ENCODE peak calls at places on chromosomes 16 and 17, in six cellular contexts. One of them, this sample, is unnamed.

GRCh38 chr16:79691001-79691400 is 90.5 kb upstream of the MAF start:
- DNase-seq in cardiac muscle cell: no peak
- DNase-seq in lower lobe of right lung: no peak
- DNase-seq in endodermal cell: no peak
- DNase-seq in endothelial cell of umbilical vein: no peak
- DNase-seq in MM.1S: no peak
- DNase-seq in this sample: no peak

GRCh38 chr17:2158011-2158410 is 103.1 kb downstream of the HIC1 start:
- DNase-seq in cardiac muscle cell: peak; percentile 98
- DNase-seq in lower lobe of right lung: no peak
- DNase-seq in endodermal cell: no peak
- DNase-seq in endothelial cell of umbilical vein: no peak
- DNase-seq in MM.1S: no peak
- DNase-seq in this sample: no peak

GRCh38 chr17:28812980-28813377 is 29.6 kb downstream of the FAM222B start:
- DNase-seq in cardiac muscle cell: no peak
- DNase-seq in lower lobe of right lung: no peak
- DNase-seq in endodermal cell: no peak
- DNase-seq in endothelial cell of umbilical vein: peak; percentile 70
- DNase-seq in MM.1S: no peak
- DNase-seq in this sample: no peak

GRCh38 chr17:75295220-75296158 is 6.3 kb upstream of the SLC25A19 start:
- DNase-seq in cardiac muscle cell: no peak
- DNase-seq in lower lobe of right lung: no peak
- DNase-seq in endodermal cell: no peak
- DNase-seq in endothelial cell of umbilical vein: no peak
- DNase-seq in MM.1S: peak; percentile 79
- DNase-seq in this sample: no peak

GRCh38 chr17:73342057-73342522 is 30.3 kb upstream of the CDC42EP4 start:
- DNase-seq in cardiac muscle cell: peak; percentile 97
- DNase-seq in lower lobe of right lung: peak; percentile 60
- DNase-seq in endodermal cell: peak; percentile 98
- DNase-seq in endothelial cell of umbilical vein: peak; percentile 86
- DNase-seq in MM.1S: no peak
- DNase-seq in this sample: peak; percentile 65

GRCh38 chr16:86809458-86809955 is 231.2 kb downstream of the FOXL1 start:
- DNase-seq in cardiac muscle cell: peak; percentile 27
- DNase-seq in lower lobe of right lung: no peak
- DNase-seq in endodermal cell: peak; percentile 62
- DNase-seq in endothelial cell of umbilical vein: peak; percentile 27
- DNase-seq in MM.1S: no peak
- DNase-seq in this sample: no peak

GRCh38 chr17:5840811-5841446 is 229.2 kb upstream of the WSCD1 start:
- DNase-seq in cardiac muscle cell: no peak
- DNase-seq in lower lobe of right lung: no peak
- DNase-seq in endodermal cell: peak; percentile 47
- DNase-seq in endothelial cell of umbilical vein: no peak
- DNase-seq in MM.1S: no peak
- DNase-seq in this sample: no peak

GRCh38 chr16:31042866-31043265 is 9.5 kb downstream of the STX4 start:
- DNase-seq in cardiac muscle cell: no peak
- DNase-seq in lower lobe of right lung: no peak
- DNase-seq in endodermal cell: no peak
- DNase-seq in endothelial cell of umbilical vein: no peak
- DNase-seq in MM.1S: no peak
- DNase-seq in this sample: no peak

GRCh38 chr17:48236681-48237134 is 129.1 kb downstream of the SNX11 start:
- DNase-seq in cardiac muscle cell: peak; percentile 72
- DNase-seq in lower lobe of right lung: no peak
- DNase-seq in endodermal cell: no peak
- DNase-seq in endothelial cell of umbilical vein: peak; percentile 91
- DNase-seq in MM.1S: no peak
- DNase-seq in this sample: no peak

GRCh38 chr17:48593126-48593829 is at the start of gene HOXB5:
- DNase-seq in cardiac muscle cell: no peak
- DNase-seq in lower lobe of right lung: no peak
- DNase-seq in endodermal cell: peak; percentile 86
- DNase-seq in endothelial cell of umbilical vein: no peak
- DNase-seq in MM.1S: no peak
- DNase-seq in this sample: no peak

GRCh38 chr16:83552193-83552592 is 255.6 kb upstream of the HSBP1 start:
- DNase-seq in cardiac muscle cell: peak; percentile 50
- DNase-seq in lower lobe of right lung: no peak
- DNase-seq in endodermal cell: no peak
- DNase-seq in endothelial cell of umbilical vein: no peak
- DNase-seq in MM.1S: no peak
- DNase-seq in this sample: no peak

GRCh38 chr17:80956321-80957190 is 35.1 kb upstream of the CHMP6 start:
- DNase-seq in cardiac muscle cell: no peak
- DNase-seq in lower lobe of right lung: peak; percentile 25
- DNase-seq in endodermal cell: no peak
- DNase-seq in endothelial cell of umbilical vein: no peak
- DNase-seq in MM.1S: no peak
- DNase-seq in this sample: no peak

GRCh38 chr16:87965417-87965816 is 14.2 kb downstream of the BANP start:
- DNase-seq in cardiac muscle cell: no peak
- DNase-seq in lower lobe of right lung: no peak
- DNase-seq in endodermal cell: no peak
- DNase-seq in endothelial cell of umbilical vein: no peak
- DNase-seq in MM.1S: no peak
- DNase-seq in this sample: no peak

GRCh38 chr17:39576187-39576586 is 31.5 kb downstream of the NEUROD2 start:
- DNase-seq in cardiac muscle cell: no peak
- DNase-seq in lower lobe of right lung: no peak
- DNase-seq in endodermal cell: peak; percentile 87
- DNase-seq in endothelial cell of umbilical vein: no peak
- DNase-seq in MM.1S: no peak
- DNase-seq in this sample: no peak

GRCh38 chr17:31256936-31257335 is 40.1 kb downstream of the OMG start:
- DNase-seq in cardiac muscle cell: no peak
- DNase-seq in lower lobe of right lung: no peak
- DNase-seq in endodermal cell: no peak
- DNase-seq in endothelial cell of umbilical vein: peak; percentile 64
- DNase-seq in MM.1S: no peak
- DNase-seq in this sample: no peak

GRCh38 chr17:59764292-59764741 is 56.9 kb downstream of the VMP1 start:
- DNase-seq in cardiac muscle cell: no peak
- DNase-seq in lower lobe of right lung: no peak
- DNase-seq in endodermal cell: peak; percentile 36
- DNase-seq in endothelial cell of umbilical vein: no peak
- DNase-seq in MM.1S: no peak
- DNase-seq in this sample: no peak

GRCh38 chr17:7014995-7015586 is 2.7 kb downstream of the RNASEK start:
- DNase-seq in cardiac muscle cell: peak; percentile 66
- DNase-seq in lower lobe of right lung: no peak
- DNase-seq in endodermal cell: no peak
- DNase-seq in endothelial cell of umbilical vein: no peak
- DNase-seq in MM.1S: peak; percentile 88
- DNase-seq in this sample: no peak

GRCh38 chr16:74984194-74984669 is 691 bp downstream of the WDR59 start:
- DNase-seq in cardiac muscle cell: peak; percentile 38
- DNase-seq in lower lobe of right lung: no peak
- DNase-seq in endodermal cell: no peak
- DNase-seq in endothelial cell of umbilical vein: peak; percentile 44
- DNase-seq in MM.1S: no peak
- DNase-seq in this sample: no peak

GRCh38 chr16:69286941-69287713 is 24.0 kb upstream of the VPS4A start:
- DNase-seq in cardiac muscle cell: peak; percentile 91
- DNase-seq in lower lobe of right lung: peak; percentile 76
- DNase-seq in endodermal cell: no peak
- DNase-seq in endothelial cell of umbilical vein: peak; percentile 84
- DNase-seq in MM.1S: peak; percentile 73
- DNase-seq in this sample: peak; percentile 58

DNA sequence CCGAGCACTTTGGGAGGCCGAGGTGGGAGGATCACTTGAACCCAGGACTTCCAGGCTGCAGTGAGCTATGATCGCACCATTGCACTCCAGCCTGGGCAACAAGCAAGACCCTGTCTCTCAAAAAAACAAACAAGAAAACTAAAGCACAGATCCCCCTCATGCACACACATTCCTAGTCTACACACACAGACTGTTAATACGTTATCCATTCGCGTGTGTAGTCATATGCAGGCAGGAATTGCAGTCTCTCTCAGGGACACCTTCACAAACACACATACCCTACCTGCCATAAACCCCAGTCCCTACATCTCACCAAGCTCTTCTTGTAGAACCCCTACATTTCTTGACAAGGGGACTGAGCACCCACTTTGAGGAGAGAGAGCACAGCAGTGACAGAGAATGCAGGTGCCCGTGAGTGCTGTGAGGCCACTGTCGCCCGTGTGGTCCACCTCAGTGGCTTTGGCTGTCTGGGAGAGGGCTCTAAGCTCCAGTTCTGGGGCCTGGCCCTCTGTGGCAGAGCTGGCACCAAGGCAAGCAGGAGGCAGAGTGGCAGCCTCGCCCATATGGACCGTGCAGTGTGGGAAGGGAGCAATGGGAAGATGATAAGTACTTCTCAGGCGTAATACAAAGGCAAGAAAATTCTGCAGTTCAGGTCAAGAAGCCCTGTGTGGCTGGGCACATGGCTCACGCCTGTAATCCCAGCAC is 59.0 kb upstream of the RPH3AL start:
- DNase-seq in cardiac muscle cell: no peak
- DNase-seq in lower lobe of right lung: no peak
- DNase-seq in endodermal cell: no peak
- DNase-seq in endothelial cell of umbilical vein: no peak
- DNase-seq in MM.1S: no peak
- DNase-seq in this sample: no peak
- H3K4me1 ChIP-seq in cardiac muscle cell: no peaks in the 10 kb centered on the region
- H3K4me1 ChIP-seq in lower lobe of right lung: peaks cover 26% of the 10 kb centered on the region
- H3K4me1 ChIP-seq in endodermal cell: no peaks in the 10 kb centered on the region
- H3K4me1 ChIP-seq in endothelial cell of umbilical vein: peaks cover 5% of the 10 kb centered on the region
- H3K4me1 ChIP-seq in MM.1S: peaks cover 6% of the 10 kb centered on the region
- H3K4me1 ChIP-seq in this sample: peaks cover 17% of the 10 kb centered on the region

DNA sequence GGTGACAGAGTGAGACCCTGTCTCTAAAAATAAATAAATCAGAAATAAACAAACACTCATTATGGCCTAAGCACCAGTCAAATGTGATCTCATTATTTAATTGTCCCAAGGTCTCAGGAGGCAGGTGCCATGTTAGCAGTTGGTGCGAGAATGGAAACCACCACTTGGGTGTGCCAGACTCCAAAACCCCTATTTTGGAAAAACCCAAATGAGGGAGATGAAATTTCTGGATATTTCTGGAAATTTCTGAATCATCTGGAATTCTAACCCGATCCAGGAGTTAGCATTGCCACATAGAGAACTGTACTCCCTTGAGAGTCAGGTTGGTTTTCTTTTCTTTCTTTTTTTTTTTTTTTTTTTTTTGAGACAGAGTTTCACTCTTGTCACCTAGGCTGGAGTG is 264.0 kb downstream of the XYLT1 start:
- DNase-seq in cardiac muscle cell: no peak
- DNase-seq in lower lobe of right lung: no peak
- DNase-seq in endodermal cell: no peak
- DNase-seq in endothelial cell of umbilical vein: no peak
- DNase-seq in MM.1S: no peak
- DNase-seq in this sample: no peak
- TF ChIP-seq CTCF in cardiac muscle cell: no peak
- TF ChIP-seq CTCF in lower lobe of right lung: no peak
- TF ChIP-seq CTCF in endodermal cell: no peak
- TF ChIP-seq CTCF in endothelial cell of umbilical vein: no peak
- TF ChIP-seq CTCF in MM.1S: no peak
- TF ChIP-seq CTCF in this sample: no peak

GRCh38 chr16:1775846-1776671 is 3.1 kb upstream of the MRPS34 start:
- DNase-seq in cardiac muscle cell: no peak
- DNase-seq in lower lobe of right lung: no peak
- DNase-seq in endodermal cell: no peak
- DNase-seq in endothelial cell of umbilical vein: no peak
- DNase-seq in MM.1S: no peak
- DNase-seq in this sample: peak; percentile 17

GRCh38 chr16:1776672-1776955 is 3.7 kb upstream of the MRPS34 start:
- DNase-seq in cardiac muscle cell: no peak
- DNase-seq in lower lobe of right lung: no peak
- DNase-seq in endodermal cell: no peak
- DNase-seq in endothelial cell of umbilical vein: no peak
- DNase-seq in MM.1S: no peak
- DNase-seq in this sample: no peak

GRCh38 chr16:1774456-1774795 is 1.5 kb upstream of the MRPS34 start:
- DNase-seq in cardiac muscle cell: no peak
- DNase-seq in lower lobe of right lung: no peak
- DNase-seq in endodermal cell: no peak
- DNase-seq in endothelial cell of umbilical vein: no peak
- DNase-seq in MM.1S: no peak
- DNase-seq in this sample: peak; percentile 9

GRCh38 chr16:1773703-1774455 is 945 bp upstream of the MRPS34 start:
- DNase-seq in cardiac muscle cell: peak; percentile 49
- DNase-seq in lower lobe of right lung: no peak
- DNase-seq in endodermal cell: no peak
- DNase-seq in endothelial cell of umbilical vein: no peak
- DNase-seq in MM.1S: no peak
- DNase-seq in this sample: no peak

DNA sequence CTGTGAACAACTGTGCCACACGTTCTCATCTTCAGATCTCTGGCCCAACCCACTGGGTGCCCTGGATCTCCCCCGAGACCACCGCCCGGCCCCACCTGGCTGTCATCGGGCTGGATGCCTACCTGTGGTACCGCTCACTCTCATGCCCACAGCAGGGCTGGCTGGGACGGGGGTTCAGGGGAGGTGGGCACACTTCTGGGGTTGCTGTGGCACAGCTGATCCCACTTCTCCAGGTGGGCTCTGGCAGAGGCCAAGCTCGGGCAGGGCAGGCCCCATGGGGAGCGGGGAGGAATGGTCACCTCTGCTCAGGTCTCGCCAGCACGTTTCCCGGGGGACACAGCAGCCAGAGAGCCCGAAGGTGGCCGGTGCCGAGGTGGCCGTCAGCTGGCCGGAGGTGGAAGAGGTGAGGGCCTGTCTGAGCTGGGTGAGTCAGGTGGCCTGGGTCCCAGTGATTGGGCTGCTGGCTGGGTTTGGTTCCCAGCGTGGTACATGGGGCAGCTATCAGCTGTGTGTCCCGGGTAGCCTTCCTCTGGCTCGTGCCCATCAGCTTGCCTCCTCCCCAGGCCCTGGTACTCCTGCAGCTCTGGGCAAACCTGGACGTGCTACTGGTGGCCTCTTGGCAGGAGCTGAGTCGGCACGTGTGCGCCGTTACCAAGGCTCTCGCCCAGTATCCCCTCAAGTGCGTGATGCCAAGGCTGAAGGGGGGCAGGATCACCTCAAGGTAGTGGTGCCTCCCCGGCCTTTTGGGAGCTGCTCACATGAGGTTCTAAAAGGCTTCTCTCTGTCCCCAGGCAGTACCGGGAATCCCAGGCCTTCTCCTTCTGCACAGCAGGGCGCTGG is 2.3 kb upstream of the MRPS34 start:
- DNase-seq in cardiac muscle cell: no peak
- DNase-seq in lower lobe of right lung: no peak
- DNase-seq in endodermal cell: no peak
- DNase-seq in endothelial cell of umbilical vein: no peak
- DNase-seq in MM.1S: no peak
- DNase-seq in this sample: peak; percentile 17
- H3K9me3 ChIP-seq in cardiac muscle cell: no peaks in the 10 kb centered on the region
- H3K9me3 ChIP-seq in lower lobe of right lung: no peaks in the 10 kb centered on the region
- H3K9me3 ChIP-seq in endodermal cell: no peaks in the 10 kb centered on the region
- H3K9me3 ChIP-seq in endothelial cell of umbilical vein: no peaks in the 10 kb centered on the region
- H3K9me3 ChIP-seq in MM.1S: no peaks in the 10 kb centered on the region
- H3K9me3 ChIP-seq in this sample: no peaks in the 10 kb centered on the region

DNA sequence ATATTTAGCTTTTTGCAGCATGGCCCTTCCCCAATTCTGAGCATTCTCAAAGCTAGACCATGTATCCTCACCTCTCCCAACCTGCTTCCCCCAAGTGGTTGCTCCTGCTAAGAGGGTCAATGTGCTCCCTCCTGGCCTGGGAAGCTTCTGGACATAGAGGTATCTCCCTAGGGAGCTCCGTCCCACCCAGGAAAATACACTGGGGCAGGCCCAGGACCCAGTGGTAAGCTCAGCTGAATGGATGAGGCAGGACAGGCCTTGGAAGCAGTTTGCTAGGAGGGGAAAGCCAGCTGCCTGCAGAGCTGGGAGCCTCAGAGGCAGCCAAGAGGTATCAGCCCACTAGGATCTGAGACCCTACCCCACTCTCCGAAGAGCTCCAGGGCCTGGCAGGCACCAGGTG is 1721.6 kb downstream of the TP53TG3F start:
- DNase-seq in cardiac muscle cell: no peak
- DNase-seq in lower lobe of right lung: no peak
- DNase-seq in endodermal cell: no peak
- DNase-seq in endothelial cell of umbilical vein: no peak
- DNase-seq in MM.1S: no peak
- DNase-seq in this sample: no peak
- H3K4me1 ChIP-seq in cardiac muscle cell: no peaks in the 10 kb centered on the region
- H3K4me1 ChIP-seq in lower lobe of right lung: no peaks in the 10 kb centered on the region
- H3K4me1 ChIP-seq in endodermal cell: no peaks in the 10 kb centered on the region
- H3K4me1 ChIP-seq in endothelial cell of umbilical vein: no peaks in the 10 kb centered on the region
- H3K4me1 ChIP-seq in MM.1S: no peaks in the 10 kb centered on the region
- H3K4me1 ChIP-seq in this sample: no peaks in the 10 kb centered on the region

This sample was measured in heart right ventricle.